ENCODE peak calls at places on chromosome 20, in nine cellular contexts. S is NCI-H748 treated with DMSO at 0.1 percent for 48 hours; H is A673; Z is activated CD4-positive, alpha-beta T cell treated with anti-CD3 and anti-CD28 coated beads, Interleukin-2, amount 50 U/mL, for 1 hour; M is GF-D8; V is NCI-H510A treated with DMSO at 0.1 percent for 48 hours; P is NCI-H187 treated with DMSO at 0.1 percent for 48 hours; J is AG04449; I is cardiac fibroblast. R is an unnamed sample.

GRCh38 chr20:17652411-17652810 is 29.6 kb downstream of the RRBP1 start:
- DNase-seq in J (no peak), H (no peak), M (no peak), P (no peak), S (no peak), Z (no peak), V (no peak), I (no peak), R (no peak)

GRCh38 chr20:58691773-58692578 is 624 bp upstream of the NPEPL1 start:
- DNase-seq in I (peak), P (no peak), M (peak), H (no peak), Z (no peak), V (no peak), J (no peak), S (no peak), R (peak)

GRCh38 chr20:10916312-10916711 is 242.5 kb upstream of the JAG1 start:
- DNase-seq in Z (no peak), J (no peak), I (no peak), H (no peak), S (no peak), V (no peak), P (no peak), M (no peak), R (no peak)

GRCh38 chr20:39429716-39430115 is 467.6 kb downstream of the DHX35 start:
- DNase-seq in S (no peak), M (no peak), J (no peak), P (no peak), V (peak), H (peak), Z (no peak), I (no peak), R (no peak)

GRCh38 chr20:19769516-19769915 is 11.5 kb downstream of the RIN2 start:
- DNase-seq in J (no peak), H (no peak), S (no peak), P (no peak), V (no peak), M (no peak), I (no peak), Z (no peak), R (no peak)

GRCh38 chr20:63580796-63581461 is 6.9 kb upstream of the HELZ2 start:
- DNase-seq in S (no peak), M (no peak), P (no peak), I (peak), Z (peak), H (peak), J (no peak), V (no peak), R (peak)

GRCh38 chr20:36474563-36474962 is 66.8 kb upstream of the MYL9 start:
- DNase-seq in J (no peak), I (no peak), M (no peak), Z (no peak), P (no peak), V (no peak), H (no peak), S (no peak), R (no peak)

GRCh38 chr20:47857994-47858557 is 72.8 kb upstream of the SULF2 start:
- DNase-seq in P (no peak), M (no peak), Z (no peak), S (peak), H (no peak), J (no peak), V (no peak), I (peak), R (no peak)

GRCh38 chr20:760751-761417 is 7.4 kb downstream of the SLC52A3 start:
- DNase-seq in M (no peak), H (peak), I (peak), S (no peak), P (no peak), Z (peak), V (no peak), J (no peak), R (no peak)

GRCh38 chr20:6882911-6883310 is 115.4 kb downstream of the BMP2 start:
- DNase-seq in I (no peak), Z (no peak), P (no peak), V (no peak), H (no peak), J (no peak), S (no peak), M (no peak), R (no peak)

GRCh38 chr20:12171927-12172581 is 254.4 kb downstream of the BTBD3 start:
- DNase-seq in Z (no peak), J (peak), M (no peak), S (peak), H (no peak), P (peak), V (peak), I (peak), R (no peak)

GRCh38 chr20:41697861-41698559 is 79.8 kb upstream of the CHD6 start:
- DNase-seq in J (no peak), H (peak), M (no peak), S (peak), I (peak), P (no peak), V (peak), Z (no peak), R (no peak)

GRCh38 chr20:62736026-62736406 is 27.4 kb downstream of the NTSR1 start:
- DNase-seq in Z (no peak), V (no peak), I (no peak), P (no peak), M (no peak), H (no peak), J (no peak), S (no peak), R (no peak)

GRCh38 chr20:37577972-37578371 is 50.3 kb upstream of the BLCAP start:
- DNase-seq in Z (no peak), J (no peak), S (no peak), V (no peak), I (no peak), P (no peak), M (no peak), H (no peak), R (no peak)

GRCh38 chr20:57391439-57392129 is 388 bp downstream of the RBM38 start:
- DNase-seq in P (no peak), J (no peak), M (no peak), H (peak), I (no peak), Z (no peak), S (no peak), V (no peak), R (no peak)

GRCh38 chr20:7113577-7114466 is 346.3 kb downstream of the BMP2 start:
- DNase-seq in H (peak), Z (no peak), P (peak), V (peak), J (no peak), S (peak), M (no peak), I (peak), R (no peak)

GRCh38 chr20:4156411-4156810 is 141.1 kb upstream of the RNF24 start:
- DNase-seq in M (no peak), I (no peak), J (no peak), Z (no peak), P (no peak), S (no peak), V (no peak), H (no peak), R (no peak)

GRCh38 chr20:19885981-19886665 is 128.1 kb downstream of the RIN2 start:
- DNase-seq in J (no peak), H (peak), Z (no peak), I (peak), S (no peak), V (peak), P (no peak), M (no peak), R (no peak)

GRCh38 chr20:20318318-20319161 is 49.4 kb upstream of the INSM1 start:
- DNase-seq in M (peak), H (no peak), Z (no peak), P (no peak), J (no peak), S (no peak), I (peak), V (no peak), R (peak)

GRCh38 chr20:58718121-58718563 is 25.5 kb downstream of the NPEPL1 start:
- DNase-seq in V (no peak), P (no peak), J (no peak), I (no peak), H (no peak), Z (no peak), M (no peak), S (no peak), R (no peak)

GRCh38 chr20:59571591-59572314 is 32.6 kb upstream of the PHACTR3 start:
- DNase-seq in M (peak), H (peak), Z (peak), V (peak), J (no peak), P (no peak), S (peak), I (peak), R (peak)

GRCh38 chr20:62025394-62025793 is 40.3 kb downstream of the TAF4 start:
- DNase-seq in I (no peak), P (no peak), H (no peak), M (peak), J (no peak), V (no peak), Z (no peak), S (no peak), R (no peak)

GRCh38 chr20:39574061-39574460 is 611.9 kb downstream of the DHX35 start:
- DNase-seq in V (no peak), P (no peak), I (no peak), M (no peak), H (no peak), Z (no peak), S (no peak), J (no peak), R (no peak)

GRCh38 chr20:4045741-4046140 is 30.4 kb upstream of the RNF24 start:
- DNase-seq in H (no peak), J (no peak), I (peak), S (no peak), V (no peak), M (no peak), Z (no peak), P (no peak), R (no peak)

GRCh38 chr20:11686900-11687543 is 230.7 kb upstream of the BTBD3 start:
- DNase-seq in I (peak), M (no peak), Z (no peak), P (no peak), V (no peak), H (peak), J (no peak), S (peak), R (no peak)

GRCh38 chr20:366042-366718 is 14.4 kb upstream of the TRIB3 start:
- DNase-seq in H (no peak), I (no peak), M (no peak), V (no peak), Z (no peak), P (no peak), J (no peak), S (no peak), R (no peak)

GRCh38 chr20:63822276-63822696 is 8.8 kb downstream of the ZBTB46 start:
- DNase-seq in J (no peak), Z (no peak), I (no peak), P (no peak), V (no peak), S (no peak), M (peak), H (no peak), R (peak)

GRCh38 chr20:56359212-56360132 is 698 bp downstream of the FAM210B start:
- DNase-seq in S (no peak), M (no peak), H (peak), P (no peak), Z (peak), I (peak), V (peak), J (peak), R (peak)

GRCh38 chr20:3783068-3783489 is 1.8 kb upstream of the SPEF1 start:
- DNase-seq in P (no peak), M (no peak), J (no peak), Z (no peak), S (no peak), I (no peak), H (no peak), V (peak), R (no peak)

GRCh38 chr20:5065489-5066383 is 54.0 kb downstream of the PCNA start:
- DNase-seq in H (no peak), M (no peak), P (no peak), J (peak), V (no peak), Z (no peak), S (no peak), I (peak), R (peak)

GRCh38 chr20:41733151-41733550 is 115.0 kb upstream of the CHD6 start:
- DNase-seq in J (no peak), H (peak), M (no peak), V (no peak), I (no peak), Z (no peak), P (no peak), S (no peak), R (no peak)

GRCh38 chr20:63071541-63072181 is 64.9 kb upstream of the BHLHE23 start:
- DNase-seq in M (no peak), I (peak), J (peak), S (peak), H (peak), Z (no peak), V (no peak), P (no peak), R (no peak)

GRCh38 chr20:38616457-38616856 is 14.8 kb downstream of the ARHGAP40 start:
- DNase-seq in Z (no peak), J (no peak), I (no peak), H (no peak), V (no peak), S (no peak), P (no peak), M (no peak), R (no peak)

GRCh38 chr20:45445805-45446562 is 23.6 kb upstream of the WFDC2 start:
- DNase-seq in I (peak), M (no peak), Z (peak), P (no peak), H (peak), S (no peak), V (no peak), J (no peak), R (no peak)

GRCh38 chr20:38729767-38730166 is 5.5 kb downstream of the SLC32A1 start:
- DNase-seq in I (no peak), H (no peak), M (no peak), S (no peak), P (no peak), J (no peak), V (no peak), Z (no peak), R (no peak)

GRCh38 chr20:53878262-53879047 is 191.9 kb downstream of the BCAS1 start:
- DNase-seq in H (no peak), Z (no peak), J (no peak), M (no peak), I (no peak), S (no peak), V (peak), P (no peak), R (no peak)

GRCh38 chr20:64152906-64153305 is 11.3 kb upstream of the MYT1 start:
- DNase-seq in M (no peak), Z (no peak), S (peak), J (no peak), H (no peak), I (no peak), V (peak), P (peak), R (no peak)

R was measured in HL-60.